ENCODE peak calls at places on chromosomes 11 and 22, in eight cellular contexts. F is NCI-H2081; G is HT1080; S is body of pancreas; X is occipital lobe; I is activated naive CD8-positive, alpha-beta T cell treated with anti-CD3 and anti-CD28 coated beads, Interleukin-2, amount 50 U/mL, for 24 hours; Q is stimulated activated naive B cell treated with anti-CD40 and anti-IgM and Interleukin-4, amounts not matched to agents 10 μg/mL and 1 μg/mL and 100 μg/mL, for 72 hours; A is stimulated activated CD4-positive, alpha-beta T cell treated with anti-CD3 and anti-CD28 coated beads, Interleukin-4, amount 100 ng/mL, for 48 hours. P is an unnamed sample.

GRCh38 chr11:30008946-30009525 is 7.8 kb downstream of the KCNA4 start:
- DNase-seq in X (no peak), Q (no peak), A (no peak), F (no peak), I (no peak), S (no peak), G (no peak), P (no peak)

GRCh38 chr11:59611570-59612565 is 3.7 kb downstream of the OSBP start:
- DNase-seq in F (peak; percentile 68), X (no peak), S (peak; percentile 88), Q (no peak), I (no peak), G (no peak), A (no peak), P (no peak)

GRCh38 chr11:30281476-30282288 is 41.2 kb upstream of the ARL14EP start:
- DNase-seq in A (no peak), G (no peak), X (no peak), F (no peak), Q (no peak), I (peak; percentile 2), S (no peak), P (no peak)

GRCh38 chr11:59857444-59858434 is 8.5 kb downstream of the TCN1 start:
- DNase-seq in F (no peak), S (no peak), Q (no peak), X (no peak), G (peak; percentile 57), I (no peak), A (no peak), P (no peak)

GRCh38 chr22:19325296-19325950 is 33.9 kb upstream of the CLTCL1 start:
- DNase-seq in G (peak; percentile 59), A (no peak), X (no peak), S (no peak), Q (no peak), F (no peak), I (no peak), P (no peak)

GRCh38 chr22:40628354-40629042 is 8.0 kb downstream of the MRTFA start:
- DNase-seq in X (no peak), G (no peak), F (no peak), A (no peak), Q (no peak), S (no peak), I (no peak), P (peak; percentile 39)

GRCh38 chr11:95035316-95035715 is 10.3 kb downstream of the KDM4E start:
- DNase-seq in X (no peak), A (no peak), F (no peak), G (no peak), I (no peak), Q (no peak), S (no peak), P (no peak)

GRCh38 chr11:100354736-100355135 is 332.4 kb upstream of the ARHGAP42 start:
- DNase-seq in X (no peak), G (peak; percentile 37), S (no peak), Q (no peak), F (no peak), A (no peak), I (no peak), P (no peak)

GRCh38 chr11:2459016-2459725 is 14.4 kb downstream of the KCNQ1 start:
- DNase-seq in S (no peak), F (no peak), G (no peak), I (no peak), A (no peak), X (no peak), Q (no peak), P (no peak)

GRCh38 chr11:14973621-14974020 is 1.5 kb upstream of the CALCA start:
- DNase-seq in Q (peak; percentile 66), X (no peak), G (no peak), A (peak; percentile 19), F (no peak), I (peak; percentile 37), S (no peak), P (no peak)

GRCh38 chr11:72040497-72041363 is 39.6 kb downstream of the NUMA1 start:
- DNase-seq in G (peak; percentile 90), Q (peak; percentile 43), I (peak; percentile 77), F (peak; percentile 95), A (peak; percentile 70), X (peak; percentile 88), S (peak; percentile 96), P (peak; percentile 65)

GRCh38 chr11:113341388-113342165 is 27.2 kb downstream of the TTC12 start:
- DNase-seq in Q (no peak), S (no peak), X (no peak), I (no peak), G (no peak), A (no peak), F (peak; percentile 40), P (no peak)

GRCh38 chr11:80727315-80727714 is 1286.5 kb upstream of the TENM4 start:
- DNase-seq in I (no peak), A (no peak), F (no peak), X (peak; percentile 48), Q (no peak), G (peak; percentile 47), S (no peak), P (peak; percentile 8)

GRCh38 chr11:79617561-79617960 is 176.7 kb upstream of the TENM4 start:
- DNase-seq in I (no peak), F (no peak), X (no peak), S (no peak), G (peak; percentile 24), Q (no peak), A (no peak), P (no peak)

GRCh38 chr11:299951-300735 is 817 bp upstream of the IFITM5 start:
- DNase-seq in F (no peak), X (no peak), G (no peak), A (no peak), Q (no peak), I (peak; percentile 44), S (no peak), P (no peak)

GRCh38 chr22:27462190-27462589 is 339.4 kb downstream of the MN1 start:
- DNase-seq in Q (no peak), X (peak; percentile 20), G (no peak), A (no peak), S (no peak), F (peak; percentile 49), I (no peak), P (no peak)

GRCh38 chr11:10366568-10367331 is 61.9 kb downstream of the ADM start:
- DNase-seq in X (no peak), F (peak; percentile 84), A (peak; percentile 57), Q (peak; percentile 64), S (peak; percentile 87), G (peak; percentile 87), I (peak; percentile 79), P (peak; percentile 70)

GRCh38 chr11:118338637-118339061 is 3.9 kb downstream of the CD3D start:
- DNase-seq in Q (no peak), G (peak; percentile 25), S (peak; percentile 33), I (peak; percentile 87), F (no peak), X (no peak), A (peak; percentile 80), P (peak; percentile 68)

GRCh38 chr11:73218106-73218829 is at the start of gene P2RY2:
- DNase-seq in I (peak; percentile 54), X (no peak), A (peak; percentile 52), G (no peak), S (peak; percentile 79), Q (peak; percentile 35), F (no peak), P (peak; percentile 58)

GRCh38 chr11:85685820-85686459 is at the start of gene CCDC89:
- DNase-seq in G (peak; percentile 45), F (no peak), A (no peak), Q (no peak), S (peak; percentile 58), X (peak; percentile 71), I (no peak), P (no peak)

GRCh38 chr22:21855715-21856114 is 11.7 kb downstream of the MAPK1 start:
- DNase-seq in I (no peak), Q (no peak), A (no peak), X (no peak), F (no peak), G (no peak), S (no peak), P (no peak)

GRCh38 chr22:45212992-45213751 is 27.5 kb downstream of the KIAA0930 start:
- DNase-seq in G (peak; percentile 54), F (no peak), I (no peak), X (no peak), S (peak; percentile 46), A (no peak), Q (no peak), P (no peak)